ENCODE peak calls at places on chromosomes 6 and 20, in seven cellular contexts. One of them, this sample, is unnamed. For H3K36me3, the result is how much of the 10 kb centered on the place peaks cover.

GRCh38 chr6:137799950-137800568 is 67.0 kb upstream of the TNFAIP3 start:
- DNase-seq in HCT116: peak
- DNase-seq in PC-9: no peak
- DNase-seq in kidney epithelial cell: no peak
- DNase-seq in left lung: no peak
- DNase-seq in heart right ventricle: peak
- DNase-seq in pancreas: peak
- DNase-seq in this sample: peak

GRCh38 chr6:97025088-97025487 is 100.6 kb downstream of the KLHL32 start:
- DNase-seq in HCT116: no peak
- DNase-seq in PC-9: no peak
- DNase-seq in kidney epithelial cell: no peak
- DNase-seq in left lung: no peak
- DNase-seq in heart right ventricle: no peak
- DNase-seq in pancreas: no peak
- DNase-seq in this sample: no peak

GRCh38 chr6:76073281-76073680 is 819 bp upstream of the IMPG1 start:
- DNase-seq in HCT116: no peak
- DNase-seq in PC-9: no peak
- DNase-seq in kidney epithelial cell: no peak
- DNase-seq in left lung: no peak
- DNase-seq in heart right ventricle: no peak
- DNase-seq in pancreas: no peak
- DNase-seq in this sample: no peak

GRCh38 chr6:42268835-42269204 is 51.2 kb upstream of the MRPS10 start:
- DNase-seq in HCT116: no peak
- DNase-seq in PC-9: no peak
- DNase-seq in kidney epithelial cell: no peak
- DNase-seq in left lung: no peak
- DNase-seq in heart right ventricle: no peak
- DNase-seq in pancreas: no peak
- DNase-seq in this sample: no peak

GRCh38 chr6:37819802-37820712 is 530 bp downstream of the ZFAND3 start:
- DNase-seq in HCT116: peak
- DNase-seq in PC-9: peak
- DNase-seq in kidney epithelial cell: peak
- DNase-seq in left lung: peak
- DNase-seq in heart right ventricle: peak
- DNase-seq in pancreas: peak
- DNase-seq in this sample: peak

GRCh38 chr6:143400258-143401059 is 50.0 kb downstream of the ADAT2 start:
- DNase-seq in HCT116: no peak
- DNase-seq in PC-9: peak
- DNase-seq in kidney epithelial cell: no peak
- DNase-seq in left lung: peak
- DNase-seq in heart right ventricle: peak
- DNase-seq in pancreas: no peak
- DNase-seq in this sample: peak

GRCh38 chr20:56860413-56860812 is 231.3 kb downstream of the TFAP2C start:
- DNase-seq in HCT116: no peak
- DNase-seq in PC-9: no peak
- DNase-seq in kidney epithelial cell: no peak
- DNase-seq in left lung: no peak
- DNase-seq in heart right ventricle: no peak
- DNase-seq in pancreas: no peak
- DNase-seq in this sample: no peak

GRCh38 chr6:106387875-106388274 is 27.4 kb downstream of the CRYBG1 start:
- DNase-seq in HCT116: no peak
- DNase-seq in PC-9: no peak
- DNase-seq in kidney epithelial cell: no peak
- DNase-seq in left lung: no peak
- DNase-seq in heart right ventricle: no peak
- DNase-seq in pancreas: no peak
- DNase-seq in this sample: no peak

GRCh38 chr6:188821-189655 is 103.2 kb upstream of the DUSP22 start:
- DNase-seq in HCT116: peak
- DNase-seq in PC-9: peak
- DNase-seq in kidney epithelial cell: peak
- DNase-seq in left lung: peak
- DNase-seq in heart right ventricle: peak
- DNase-seq in pancreas: peak
- DNase-seq in this sample: peak

GRCh38 chr20:39873286-39873685 is 815.8 kb downstream of the MAFB start:
- DNase-seq in HCT116: no peak
- DNase-seq in PC-9: no peak
- DNase-seq in kidney epithelial cell: no peak
- DNase-seq in left lung: no peak
- DNase-seq in heart right ventricle: no peak
- DNase-seq in pancreas: no peak
- DNase-seq in this sample: no peak

GRCh38 chr20:44080646-44081267 is 106.2 kb downstream of the JPH2 start:
- DNase-seq in HCT116: peak
- DNase-seq in PC-9: peak
- DNase-seq in kidney epithelial cell: no peak
- DNase-seq in left lung: peak
- DNase-seq in heart right ventricle: peak
- DNase-seq in pancreas: peak
- DNase-seq in this sample: peak

GRCh38 chr20:64036346-64037198 is 590 bp downstream of the C20orf204 start:
- DNase-seq in HCT116: no peak
- DNase-seq in PC-9: no peak
- DNase-seq in kidney epithelial cell: no peak
- DNase-seq in left lung: no peak
- DNase-seq in heart right ventricle: no peak
- DNase-seq in pancreas: no peak
- DNase-seq in this sample: no peak

GRCh38 chr20:64038252-64038578 is 2.2 kb downstream of the C20orf204 start:
- DNase-seq in HCT116: peak
- DNase-seq in PC-9: no peak
- DNase-seq in kidney epithelial cell: no peak
- DNase-seq in left lung: no peak
- DNase-seq in heart right ventricle: no peak
- DNase-seq in pancreas: peak
- DNase-seq in this sample: no peak

GRCh38 chr20:64035933-64036345 is at the start of gene C20orf204:
- DNase-seq in HCT116: no peak
- DNase-seq in PC-9: no peak
- DNase-seq in kidney epithelial cell: no peak
- DNase-seq in left lung: no peak
- DNase-seq in heart right ventricle: no peak
- DNase-seq in pancreas: no peak
- DNase-seq in this sample: no peak

GRCh38 chr20:64037498-64038213 is 1.7 kb downstream of the C20orf204 start:
- DNase-seq in HCT116: no peak
- DNase-seq in PC-9: no peak
- DNase-seq in kidney epithelial cell: no peak
- DNase-seq in left lung: no peak
- DNase-seq in heart right ventricle: no peak
- DNase-seq in pancreas: no peak
- DNase-seq in this sample: no peak

GRCh38 chr20:64037199-64037497 is 1.2 kb downstream of the C20orf204 start:
- DNase-seq in HCT116: no peak
- DNase-seq in PC-9: no peak
- DNase-seq in kidney epithelial cell: no peak
- DNase-seq in left lung: no peak
- DNase-seq in heart right ventricle: no peak
- DNase-seq in pancreas: no peak
- DNase-seq in this sample: no peak
- H3K4me3 ChIP-seq in HCT116: no peak
- H3K4me3 ChIP-seq in PC-9: no peak
- H3K4me3 ChIP-seq in kidney epithelial cell: no peak
- H3K4me3 ChIP-seq in left lung: no peak
- H3K4me3 ChIP-seq in heart right ventricle: no peak
- H3K4me3 ChIP-seq in pancreas: no peak
- H3K4me3 ChIP-seq in this sample: no peak

DNA sequence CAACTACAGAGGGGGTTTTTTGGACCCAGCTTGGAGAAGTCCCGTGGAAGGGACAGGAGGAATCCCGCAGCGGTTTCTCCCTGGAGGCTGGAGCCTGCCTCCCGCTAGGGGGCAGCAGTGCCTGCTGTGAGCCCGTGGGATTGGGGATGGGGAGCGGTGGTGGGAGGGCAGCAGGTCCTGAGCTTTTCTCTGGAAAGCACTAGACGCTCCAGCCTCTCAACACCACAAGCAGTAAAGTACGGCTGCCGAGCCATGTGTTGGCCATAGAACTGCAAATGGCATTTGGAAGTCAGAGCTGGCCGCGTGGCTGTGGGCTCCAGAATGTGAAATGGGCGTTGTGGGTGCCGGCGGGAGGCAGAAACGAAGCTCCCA is 47.8 kb downstream of the GMPR start:
- DNase-seq in HCT116: peak
- DNase-seq in PC-9: no peak
- DNase-seq in kidney epithelial cell: no peak
- DNase-seq in left lung: no peak
- DNase-seq in heart right ventricle: peak
- DNase-seq in pancreas: no peak
- DNase-seq in this sample: no peak
- TF ChIP-seq CTCF in HCT116: peak
- TF ChIP-seq CTCF in PC-9: peak
- TF ChIP-seq CTCF in kidney epithelial cell: peak
- TF ChIP-seq CTCF in left lung: peak
- TF ChIP-seq CTCF in heart right ventricle: peak
- TF ChIP-seq CTCF in pancreas: peak
- TF ChIP-seq CTCF in this sample: peak

GRCh38 chr20:62845416-62845815 is 16.2 kb downstream of the TCFL5 start:
- DNase-seq in HCT116: no peak
- DNase-seq in PC-9: no peak
- DNase-seq in kidney epithelial cell: no peak
- DNase-seq in left lung: no peak
- DNase-seq in heart right ventricle: no peak
- DNase-seq in pancreas: no peak
- DNase-seq in this sample: no peak

GRCh38 chr20:62841705-62842212 is 19.9 kb downstream of the TCFL5 start:
- DNase-seq in HCT116: no peak
- DNase-seq in PC-9: no peak
- DNase-seq in kidney epithelial cell: no peak
- DNase-seq in left lung: no peak
- DNase-seq in heart right ventricle: no peak
- DNase-seq in pancreas: no peak
- DNase-seq in this sample: no peak

GRCh38 chr20:62844182-62844581 is 17.4 kb downstream of the TCFL5 start:
- DNase-seq in HCT116: no peak
- DNase-seq in PC-9: peak
- DNase-seq in kidney epithelial cell: no peak
- DNase-seq in left lung: no peak
- DNase-seq in heart right ventricle: no peak
- DNase-seq in pancreas: no peak
- DNase-seq in this sample: no peak

GRCh38 chr20:62845818-62846527 is 15.6 kb downstream of the TCFL5 start:
- DNase-seq in HCT116: no peak
- DNase-seq in PC-9: peak
- DNase-seq in kidney epithelial cell: no peak
- DNase-seq in left lung: no peak
- DNase-seq in heart right ventricle: peak
- DNase-seq in pancreas: no peak
- DNase-seq in this sample: no peak

DNA sequence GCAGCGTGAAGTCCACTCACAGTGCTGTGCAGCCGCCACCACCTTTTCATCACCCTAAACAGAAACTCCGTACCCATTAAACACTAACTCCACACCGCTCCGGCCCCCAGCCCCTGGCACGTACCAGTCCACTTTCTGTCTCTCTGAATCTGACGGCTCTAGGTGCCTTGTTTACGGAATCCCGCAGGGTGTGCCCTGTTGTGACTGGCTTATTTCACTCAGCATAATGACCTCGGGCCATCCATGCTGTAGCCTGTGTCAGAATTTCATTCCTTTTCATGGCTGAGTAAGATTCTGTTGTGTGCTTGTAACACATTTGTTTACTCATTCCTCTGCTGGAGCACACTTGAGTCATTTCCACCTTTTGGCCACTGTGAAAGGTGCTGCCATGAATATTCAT is 18.0 kb downstream of the TCFL5 start:
- DNase-seq in HCT116: no peak
- DNase-seq in PC-9: peak
- DNase-seq in kidney epithelial cell: no peak
- DNase-seq in left lung: no peak
- DNase-seq in heart right ventricle: no peak
- DNase-seq in pancreas: no peak
- DNase-seq in this sample: peak
- H3K36me3 ChIP-seq in HCT116: under half
- H3K36me3 ChIP-seq in PC-9: under half
- H3K36me3 ChIP-seq in kidney epithelial cell: under half
- H3K36me3 ChIP-seq in left lung: under half
- H3K36me3 ChIP-seq in heart right ventricle: under half
- H3K36me3 ChIP-seq in pancreas: under half
- H3K36me3 ChIP-seq in this sample: under half

GRCh38 chr6:5085638-5086293 is 625 bp downstream of the PPP1R3G start:
- DNase-seq in HCT116: no peak
- DNase-seq in PC-9: no peak
- DNase-seq in kidney epithelial cell: no peak
- DNase-seq in left lung: no peak
- DNase-seq in heart right ventricle: no peak
- DNase-seq in pancreas: no peak
- DNase-seq in this sample: no peak
- H3K4me3 ChIP-seq in HCT116: no peak
- H3K4me3 ChIP-seq in PC-9: peak
- H3K4me3 ChIP-seq in kidney epithelial cell: peak
- H3K4me3 ChIP-seq in left lung: peak
- H3K4me3 ChIP-seq in heart right ventricle: peak
- H3K4me3 ChIP-seq in pancreas: peak
- H3K4me3 ChIP-seq in this sample: peak

DNA sequence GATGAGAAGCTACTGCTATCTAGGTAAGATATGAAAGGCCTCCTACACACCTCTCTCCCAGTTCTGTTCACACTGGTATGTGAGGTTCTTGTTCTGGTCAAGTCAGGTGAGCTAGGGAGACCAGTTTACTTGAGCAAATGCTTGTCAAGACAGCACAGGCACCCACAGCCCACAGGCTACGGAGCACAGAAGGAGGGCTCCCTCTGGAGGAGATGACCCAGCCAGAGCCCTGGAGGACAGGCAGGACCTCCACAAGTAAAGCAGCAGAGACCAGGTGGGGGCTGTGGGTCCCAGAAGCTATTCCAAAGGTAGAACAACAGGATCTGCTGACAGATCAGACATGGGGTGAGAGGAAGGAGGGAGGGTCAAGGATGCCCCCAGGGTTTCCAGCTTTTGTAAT is 13.2 kb downstream of the MMP24OS start:
- DNase-seq in HCT116: no peak
- DNase-seq in PC-9: no peak
- DNase-seq in kidney epithelial cell: no peak
- DNase-seq in left lung: no peak
- DNase-seq in heart right ventricle: no peak
- DNase-seq in pancreas: no peak
- DNase-seq in this sample: peak
- TF ChIP-seq CTCF in HCT116: peak
- TF ChIP-seq CTCF in PC-9: no peak
- TF ChIP-seq CTCF in kidney epithelial cell: peak
- TF ChIP-seq CTCF in left lung: no peak
- TF ChIP-seq CTCF in heart right ventricle: peak
- TF ChIP-seq CTCF in pancreas: no peak
- TF ChIP-seq CTCF in this sample: peak

GRCh38 chr6:36223706-36224105 is 27.2 kb downstream of the BRPF3 start:
- DNase-seq in HCT116: no peak
- DNase-seq in PC-9: no peak
- DNase-seq in kidney epithelial cell: no peak
- DNase-seq in left lung: no peak
- DNase-seq in heart right ventricle: no peak
- DNase-seq in pancreas: no peak
- DNase-seq in this sample: no peak
- H3K36me3 ChIP-seq in HCT116: under half
- H3K36me3 ChIP-seq in PC-9: under half
- H3K36me3 ChIP-seq in kidney epithelial cell: under half
- H3K36me3 ChIP-seq in left lung: under half
- H3K36me3 ChIP-seq in heart right ventricle: half or more
- H3K36me3 ChIP-seq in pancreas: under half
- H3K36me3 ChIP-seq in this sample: under half